ENCODE peak calls at places on chromosomes 4 and X, in seven cellular contexts. N, H, Y, W, B, Q and M are unnamed samples.
A peak's percentile ranks its signal among the peaks of the same experiment; 100 is the strongest.

GRCh38 chr4:83255584-83255983 is 29.0 kb downstream of the COQ2 start:
- DNase-seq in W (peak; percentile 85), H (no peak), Y (peak; percentile 76), Q (no peak), B (no peak), N (no peak), M (peak; percentile 86)

GRCh38 chr4:5635826-5636196 is 72.5 kb downstream of the EVC2 start:
- DNase-seq in Q (peak; percentile 76), Y (peak; percentile 87), B (no peak), W (no peak), N (no peak), H (no peak), M (no peak)

GRCh38 chrX:76279007-76279406 is 106.1 kb downstream of the PBDC1 start:
- DNase-seq in Q (peak; percentile 11), N (peak; percentile 51), W (peak; percentile 76), B (peak; percentile 39), Y (peak; percentile 47), H (peak; percentile 39), M (peak; percentile 37)

GRCh38 chr4:2141762-2142520 is 82.8 kb downstream of the NAT8L start:
- DNase-seq in H (peak; percentile 57), Q (no peak), W (no peak), Y (no peak), B (no peak), N (no peak), M (no peak)

GRCh38 chrX:9663216-9663615 is 102.4 kb downstream of the GPR143 start:
- DNase-seq in B (no peak), N (no peak), Q (no peak), H (no peak), W (no peak), Y (no peak), M (no peak)

GRCh38 chr4:143728171-143728570 is 27.7 kb upstream of the FREM3 start:
- DNase-seq in Q (no peak), W (no peak), Y (peak; percentile 0), N (no peak), H (no peak), B (no peak), M (no peak)

GRCh38 chrX:99795495-99795894 is 614.6 kb downstream of the PCDH19 start:
- DNase-seq in H (no peak), Q (no peak), N (no peak), W (no peak), B (no peak), Y (no peak), M (no peak)

GRCh38 chrX:24515447-24515846 is 50.4 kb downstream of the PDK3 start:
- DNase-seq in Y (peak; percentile 4), H (no peak), Q (no peak), N (no peak), W (peak; percentile 21), B (no peak), M (peak; percentile 2)

GRCh38 chrX:80721186-80721585 is 88.5 kb downstream of the BRWD3 start:
- DNase-seq in W (no peak), Y (no peak), Q (no peak), H (no peak), B (no peak), N (no peak), M (no peak)

GRCh38 chrX:25442501-25442900 is 426.7 kb upstream of the ARX start:
- DNase-seq in N (no peak), Y (no peak), B (no peak), W (peak; percentile 4), Q (no peak), H (no peak), M (no peak)

GRCh38 chr4:31360786-31361185 is 640.6 kb downstream of the PCDH7 start:
- DNase-seq in Q (no peak), N (no peak), Y (peak; percentile 64), W (no peak), H (no peak), B (no peak), M (peak; percentile 67)

GRCh38 chr4:121791481-121791880 is 9.6 kb upstream of the EXOSC9 start:
- DNase-seq in Q (no peak), H (no peak), N (no peak), B (no peak), W (no peak), Y (peak; percentile 88), M (no peak)

GRCh38 chr4:20944451-20944850 is 244.2 kb downstream of the PACRGL start:
- DNase-seq in Q (no peak), B (no peak), N (no peak), W (no peak), H (no peak), Y (no peak), M (no peak)

GRCh38 chrX:136710324-136710951 is 62.5 kb downstream of the CD40LG start:
- DNase-seq in N (no peak), H (no peak), Q (no peak), B (no peak), W (peak; percentile 37), Y (peak; percentile 63), M (peak; percentile 11)

GRCh38 chrX:118459494-118459893 is 36.1 kb upstream of the DOCK11 start:
- DNase-seq in N (no peak), B (peak; percentile 0), W (peak; percentile 52), Y (peak; percentile 47), Q (no peak), H (no peak), M (peak; percentile 44)

GRCh38 chr4:154293427-154293826 is 198.2 kb downstream of the DCHS2 start:
- DNase-seq in N (no peak), W (peak; percentile 20), B (no peak), Q (no peak), Y (no peak), H (no peak), M (no peak)

GRCh38 chr4:82559735-82560120 is 2.1 kb downstream of the TMEM150C start:
- DNase-seq in N (no peak), B (no peak), H (no peak), Y (no peak), Q (no peak), W (peak; percentile 92), M (no peak)

GRCh38 chrX:40570346-40571093 is 10.2 kb upstream of the ATP6AP2 start:
- DNase-seq in N (no peak), H (no peak), W (peak; percentile 11), B (no peak), Y (no peak), Q (no peak), M (no peak)

GRCh38 chr4:158327525-158327924 is 117.2 kb downstream of the TMEM144 start:
- DNase-seq in H (peak; percentile 71), Y (no peak), N (no peak), Q (no peak), B (peak; percentile 9), W (peak; percentile 67), M (no peak)

GRCh38 chr4:112201915-112202505 is 29.6 kb upstream of the AP1AR start:
- DNase-seq in B (no peak), H (no peak), Q (no peak), Y (no peak), W (peak; percentile 46), N (no peak), M (no peak)

GRCh38 chrX:151828434-151829080 is 84.1 kb upstream of the MAGEA4 start:
- DNase-seq in Y (no peak), N (no peak), W (no peak), H (no peak), B (no peak), Q (no peak), M (no peak)

GRCh38 chrX:151830911-151831310 is 81.8 kb upstream of the MAGEA4 start:
- DNase-seq in B (no peak), Q (no peak), N (no peak), W (peak; percentile 81), H (no peak), Y (no peak), M (no peak)

GRCh38 chrX:151821226-151821625 is 86.7 kb downstream of the CNGA2 start:
- DNase-seq in W (no peak), N (no peak), B (no peak), H (no peak), Y (no peak), Q (no peak), M (no peak)

GRCh38 chrX:151825927-151826471 is 86.7 kb upstream of the MAGEA4 start:
- DNase-seq in B (no peak), Q (peak; percentile 23), W (peak; percentile 31), N (no peak), H (no peak), Y (peak; percentile 1), M (peak; percentile 3)
- H3K23ac ChIP-seq in B (no peak overlapping the region), Q (no peak overlapping the region), W (no peak overlapping the region), N (no peak overlapping the region), H (no peak overlapping the region), Y (no peak overlapping the region), M (no peak overlapping the region)

DNA sequence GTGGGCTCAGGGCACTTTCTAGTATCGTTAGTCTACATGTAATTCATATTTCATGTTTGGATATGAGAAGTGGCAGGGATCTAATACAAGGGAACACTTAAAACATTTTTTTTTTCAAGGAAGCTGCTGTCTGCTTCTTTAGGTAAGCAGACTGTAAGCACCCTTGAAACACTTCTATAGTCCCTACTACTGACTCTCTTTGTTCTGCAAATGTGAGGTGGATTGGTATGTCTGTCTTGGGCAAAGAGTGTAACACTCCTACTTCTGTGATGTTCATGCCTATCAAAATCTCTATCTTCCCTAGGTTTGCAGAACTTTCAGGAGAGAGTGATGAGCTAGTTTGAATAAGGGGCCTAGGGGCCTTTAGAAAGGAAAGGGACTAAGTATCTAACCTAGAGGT is 93.9 kb downstream of the ZNF330 start:
- DNase-seq in B (no peak), H (no peak), W (no peak), Q (no peak), N (no peak), Y (no peak), M (no peak)
- H3K18ac ChIP-seq in B (no peak overlapping the region), H (no peak overlapping the region), W (no peak overlapping the region), Q (no peak overlapping the region), N (no peak overlapping the region), Y (no peak overlapping the region), M (no peak overlapping the region)

GRCh38 chr4:4387531-4388311 is 819 bp downstream of the NSG1 start:
- DNase-seq in H (no peak), B (no peak), W (no peak), Q (peak; percentile 51), Y (no peak), N (peak; percentile 60), M (peak; percentile 18)
- H3K9ac ChIP-seq in H (no peak overlapping the region), B (peak overlapping the region; percentile 91), W (no peak overlapping the region), Q (peak overlapping the region; percentile 55), Y (no peak overlapping the region), N (no peak overlapping the region), M (no peak overlapping the region)

GRCh38 chr4:124941267-124941666 is 228.7 kb upstream of the ANKRD50 start:
- DNase-seq in W (no peak), Y (peak; percentile 24), H (no peak), B (no peak), N (no peak), Q (no peak), M (no peak)

GRCh38 chr4:124937993-124938392 is 225.5 kb upstream of the ANKRD50 start:
- DNase-seq in H (no peak), N (no peak), Q (no peak), B (no peak), W (no peak), Y (no peak), M (no peak)

GRCh38 chr4:124938836-124939235 is 226.3 kb upstream of the ANKRD50 start:
- DNase-seq in W (no peak), B (no peak), Q (no peak), N (no peak), H (no peak), Y (peak; percentile 42), M (no peak)

GRCh38 chr4:124940387-124940786 is 227.9 kb upstream of the ANKRD50 start:
- DNase-seq in Q (peak; percentile 4), Y (peak; percentile 98), W (peak; percentile 66), B (no peak), N (no peak), H (no peak), M (peak; percentile 79)

DNA sequence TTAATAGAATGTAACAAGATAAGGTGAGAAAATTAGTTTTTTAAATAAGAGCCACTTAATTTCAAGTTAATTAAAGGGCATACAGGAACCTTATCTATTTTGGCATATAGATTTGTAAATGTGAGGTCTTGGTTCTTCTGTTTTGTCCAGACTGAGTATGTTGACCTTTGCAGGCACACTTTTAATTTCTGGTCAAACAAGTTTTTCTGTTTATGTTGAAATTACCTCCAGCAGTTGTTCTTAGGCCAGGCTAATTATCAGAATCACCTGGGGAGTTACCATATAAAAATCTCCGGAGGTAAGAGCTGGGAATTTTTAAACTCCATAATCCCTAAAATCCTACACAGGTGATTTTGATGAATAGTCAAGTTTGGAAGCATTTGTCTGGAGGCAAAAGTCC is 227.4 kb upstream of the ANKRD50 start:
- DNase-seq in N (no peak), B (no peak), W (no peak), Y (no peak), Q (peak; percentile 9), H (no peak), M (no peak)
- H3K23ac ChIP-seq in N (no peak overlapping the region), B (no peak overlapping the region), W (no peak overlapping the region), Y (no peak overlapping the region), Q (no peak overlapping the region), H (no peak overlapping the region), M (no peak overlapping the region)